ENCODE peak calls at places on chromosomes 16 and 17, in five cellular contexts. K is HepG2, V is HL-60, B is GM12878, J is H1. I is an unnamed sample.
A peak's percentile ranks its signal among the peaks of the same experiment; 100 is the strongest.

GRCh38 chr16:75264531-75264998 is 13.1 kb upstream of the BCAR1 start:
- DNase-seq in J (no peak), K (no peak), V (no peak), B (no peak), I (no peak)

GRCh38 chr16:69522041-69522578 is 43.7 kb upstream of the NFAT5 start:
- DNase-seq in B (no peak), K (no peak), V (no peak), J (no peak), I (no peak)

GRCh38 chr16:17130733-17131132 is 340.0 kb downstream of the XYLT1 start:
- DNase-seq in J (no peak), B (no peak), V (no peak), K (no peak), I (no peak)

GRCh38 chr17:68346448-68346847 is 55.2 kb downstream of the ARSG start:
- DNase-seq in K (no peak), J (no peak), V (peak; percentile 95), B (peak; percentile 24), I (no peak)

GRCh38 chr17:28008526-28008925 is 34.0 kb upstream of the NLK start:
- DNase-seq in K (peak; percentile 16), B (no peak), V (peak; percentile 23), J (peak; percentile 25), I (peak; percentile 59)

GRCh38 chr16:26569793-26570192 is 496.9 kb upstream of the C16orf82 start:
- DNase-seq in K (peak; percentile 15), B (no peak), V (no peak), J (no peak), I (no peak)

GRCh38 chr16:89065445-89065795 is 28.2 kb upstream of the ACSF3 start:
- DNase-seq in B (no peak), J (no peak), V (no peak), K (no peak), I (no peak)

GRCh38 chr16:82226327-82226726 is 56.3 kb upstream of the MPHOSPH6 start:
- DNase-seq in K (no peak), B (no peak), J (no peak), V (no peak), I (no peak)

GRCh38 chr17:80096531-80097306 is 4.7 kb upstream of the GAA start:
- DNase-seq in J (no peak), B (no peak), V (no peak), K (no peak), I (no peak)

GRCh38 chr17:65395924-65396323 is 165.5 kb downstream of the AXIN2 start:
- DNase-seq in J (no peak), V (no peak), B (no peak), K (no peak), I (no peak)

GRCh38 chr17:55285340-55286301 is 20.9 kb downstream of the HLF start:
- DNase-seq in V (no peak), B (no peak), K (peak; percentile 99), J (no peak), I (no peak)

GRCh38 chr17:72569193-72569946 is 448.6 kb downstream of the SOX9 start:
- DNase-seq in J (no peak), B (no peak), K (peak; percentile 70), V (no peak), I (no peak)

GRCh38 chr17:14925498-14925897 is 339.6 kb downstream of the PMP22 start:
- DNase-seq in V (no peak), B (no peak), K (peak; percentile 20), J (no peak), I (no peak)

GRCh38 chr17:67227488-67227887 is 17.5 kb downstream of the HELZ start:
- DNase-seq in B (no peak), K (no peak), J (no peak), V (no peak), I (no peak)

GRCh38 chr16:47503936-47504335 is 42.8 kb downstream of the PHKB start:
- DNase-seq in K (no peak), V (no peak), J (no peak), B (no peak), I (no peak)

GRCh38 chr17:72682597-72682996 is 409.9 kb downstream of the SLC39A11 start:
- DNase-seq in B (no peak), K (peak; percentile 72), J (no peak), V (no peak), I (no peak)

GRCh38 chr16:85729452-85729851 is 21.4 kb downstream of the C16orf74 start:
- DNase-seq in K (no peak), V (no peak), J (no peak), B (no peak), I (no peak)

GRCh38 chr16:80759419-80760162 is 44.8 kb downstream of the CDYL2 start:
- DNase-seq in K (no peak), B (no peak), V (no peak), J (no peak), I (no peak)

GRCh38 chr17:61869138-61869537 is 5.8 kb upstream of the BRIP1 start:
- DNase-seq in J (no peak), K (no peak), V (no peak), B (no peak), I (no peak)

GRCh38 chr17:51454456-51454978 is 194.2 kb downstream of the UTP18 start:
- DNase-seq in K (no peak), J (no peak), B (no peak), V (no peak), I (no peak)

GRCh38 chr17:82407255-82407654 is 10.9 kb upstream of the HEXD start:
- DNase-seq in J (no peak), V (no peak), K (no peak), B (no peak), I (no peak)

GRCh38 chr16:70380205-70380918 is 33.7 kb downstream of the DDX19A start:
- DNase-seq in V (peak; percentile 17), B (no peak), J (no peak), K (peak; percentile 29), I (no peak)

GRCh38 chr17:66976781-66977201 is 12.3 kb downstream of the CACNG4 start:
- DNase-seq in V (no peak), B (no peak), J (no peak), K (no peak), I (no peak)

GRCh38 chr17:50129303-50129945 is 536 bp downstream of the SAMD14 start:
- DNase-seq in B (no peak), K (no peak), V (no peak), J (no peak), I (no peak)

GRCh38 chr17:41547921-41548843 is 20.1 kb upstream of the KRT19 start:
- DNase-seq in B (no peak), V (peak; percentile 85), K (no peak), J (no peak), I (peak; percentile 43)

GRCh38 chr17:42833771-42834422 is 700 bp downstream of the PSME3 start:
- DNase-seq in B (no peak), K (no peak), V (no peak), J (no peak), I (no peak)

GRCh38 chr16:16083421-16084156 is 134.2 kb downstream of the ABCC1 start:
- DNase-seq in J (no peak), K (peak; percentile 61), B (no peak), V (peak; percentile 71), I (peak; percentile 58)

GRCh38 chr16:69554495-69554894 is 11.3 kb upstream of the NFAT5 start:
- DNase-seq in J (no peak), K (no peak), B (no peak), V (no peak), I (peak; percentile 56)

GRCh38 chr16:69727916-69728270 is 1.5 kb upstream of the NQO1 start:
- DNase-seq in J (no peak), V (no peak), B (no peak), K (no peak), I (no peak)

GRCh38 chr16:85473326-85473725 is 139.8 kb upstream of the GSE1 start:
- DNase-seq in K (no peak), B (no peak), V (no peak), J (no peak), I (no peak)

GRCh38 chr16:28534542-28535373 is 4.0 kb downstream of the NUPR1 start:
- DNase-seq in V (peak; percentile 98), K (no peak), B (no peak), J (no peak), I (no peak)

GRCh38 chr16:88368994-88369393 is 13.8 kb upstream of the ZNF469 start:
- DNase-seq in J (no peak), V (no peak), K (no peak), B (no peak), I (no peak)

GRCh38 chr16:359871-360697 is 7.6 kb upstream of the AXIN1 start:
- DNase-seq in B (no peak), J (no peak), K (peak; percentile 30), V (no peak), I (no peak)

GRCh38 chr17:9054611-9055010 is 33.3 kb downstream of the NTN1 start:
- DNase-seq in B (no peak), K (no peak), J (peak; percentile 72), V (no peak), I (no peak)

GRCh38 chr17:80780381-80781187 is 211.1 kb upstream of the CHMP6 start:
- DNase-seq in K (no peak), B (peak; percentile 61), V (peak; percentile 39), J (no peak), I (no peak)

DNA sequence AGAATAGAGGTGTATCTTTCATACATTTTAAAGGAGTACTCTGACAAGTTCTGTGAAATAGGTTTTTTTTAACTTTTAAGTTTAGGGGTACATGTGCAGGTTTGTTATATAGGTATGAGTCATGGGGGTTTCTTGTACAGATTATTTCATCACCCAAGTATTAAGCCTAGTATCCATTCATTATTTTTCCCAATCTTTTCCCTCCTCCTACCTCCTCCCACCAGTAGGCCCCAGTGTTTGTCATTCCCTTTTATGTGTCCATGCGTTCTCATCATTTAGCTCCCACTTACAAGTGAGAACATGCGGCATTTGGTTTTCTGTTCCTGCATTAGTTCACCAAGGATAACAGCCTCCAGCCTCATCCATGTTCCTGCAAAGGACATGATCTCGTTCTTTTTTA is 175.5 kb downstream of the CYB561 start:
- DNase-seq in K (no peak), V (no peak), J (no peak), B (no peak), I (no peak)
- TF ChIP-seq GABPA in K (no peak), V (no peak), J (no peak), B (no peak), I (no peak)

DNA sequence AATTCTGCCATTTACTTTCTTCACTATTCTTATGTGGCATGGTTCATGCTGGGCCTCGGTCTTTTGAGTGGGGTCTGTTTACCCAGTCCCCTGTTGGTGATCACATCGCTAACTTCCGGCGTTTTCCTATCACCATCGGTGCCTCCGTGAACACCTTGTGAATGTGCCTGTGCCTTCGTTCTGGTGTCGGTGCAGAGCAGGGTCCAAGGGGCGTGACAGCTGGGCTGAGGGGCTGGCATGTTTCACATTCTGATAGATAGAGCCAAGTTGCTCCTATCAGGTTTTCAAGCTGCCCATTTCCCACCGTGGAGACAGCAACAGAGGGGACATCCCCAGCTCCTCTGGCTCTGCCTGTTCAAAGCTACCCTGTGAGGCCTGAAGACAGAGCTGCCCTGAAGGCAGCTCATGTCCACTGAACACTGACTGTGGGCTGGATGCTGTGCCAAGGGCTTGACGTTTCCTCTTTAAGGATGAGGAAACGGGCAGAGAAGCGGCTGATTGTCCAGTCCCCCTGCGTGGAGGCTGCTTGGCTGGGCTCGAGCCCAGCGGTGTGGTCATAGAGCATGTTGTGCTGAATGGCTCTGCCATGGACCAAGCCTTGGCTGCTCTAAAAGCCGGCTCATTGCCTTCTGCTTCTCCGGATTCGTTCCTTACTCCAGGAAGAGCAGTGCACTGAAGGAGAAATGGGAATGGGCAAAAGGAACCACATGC is 17.0 kb downstream of the DHODH start:
- DNase-seq in K (peak; percentile 36), J (no peak), V (no peak), B (no peak), I (no peak)
- TF ChIP-seq GABPA in K (no peak), J (no peak), V (no peak), B (no peak), I (no peak)

GRCh38 chr17:12386240-12386639 is 279.4 kb upstream of the MYOCD start:
- DNase-seq in J (no peak), V (no peak), K (no peak), B (no peak), I (no peak)
- TF ChIP-seq GABPA in J (no peak), V (no peak), K (no peak), B (no peak), I (no peak)

GRCh38 chr16:65318138-65318537 is 196.3 kb upstream of the CDH11 start:
- DNase-seq in V (no peak), J (no peak), B (no peak), K (no peak), I (no peak)
- TF ChIP-seq GABPA in V (no peak), J (no peak), B (no peak), K (no peak), I (no peak)